ENCODE peak calls at places on chromosomes 4 and X, in four cellular contexts. O is PC-3, J is GM23338, L is HCT116. K is an unnamed sample.

GRCh38 chr4:128166982-128167381 is 105.9 kb downstream of the LARP1B start:
- DNase-seq in O (no peak), J (no peak), L (no peak), K (no peak)

GRCh38 chrX:132622130-132622529 is 133.3 kb upstream of the MBNL3 start:
- DNase-seq in J (no peak), O (peak), L (peak), K (peak)

GRCh38 chr4:143375326-143376073 is 38.8 kb downstream of the GAB1 start:
- DNase-seq in J (peak), L (peak), O (peak), K (peak)

GRCh38 chr4:56211202-56211601 is 176.1 kb downstream of the AASDH start:
- DNase-seq in L (no peak), O (no peak), J (no peak), K (no peak)

GRCh38 chr4:87196146-87196545 is 24.3 kb downstream of the KLHL8 start:
- DNase-seq in J (no peak), L (no peak), O (no peak), K (no peak)

GRCh38 chr4:116070283-116070682 is 956.9 kb upstream of the NDST4 start:
- DNase-seq in L (no peak), O (peak), J (no peak), K (peak)

GRCh38 chr4:33411182-33411581 is 2691.0 kb downstream of the PCDH7 start:
- DNase-seq in O (peak), J (no peak), L (peak), K (peak)

GRCh38 chr4:99810536-99810935 is 6.1 kb upstream of the DAPP1 start:
- DNase-seq in L (no peak), O (no peak), J (no peak), K (no peak)

GRCh38 chrX:84339507-84340364 is 151.7 kb upstream of the RPS6KA6 start:
- DNase-seq in J (peak), L (no peak), O (peak), K (peak)

GRCh38 chr4:94036964-94037363 is 170.7 kb upstream of the SMARCAD1 start:
- DNase-seq in J (peak), L (no peak), O (no peak), K (peak)

GRCh38 chrX:80808854-80809493 is 703 bp downstream of the BRWD3 start:
- DNase-seq in L (no peak), O (peak), J (peak), K (peak)

GRCh38 chr4:8552024-8552423 is 28.2 kb upstream of the GPR78 start:
- DNase-seq in L (no peak), O (no peak), J (no peak), K (no peak)

GRCh38 chr4:52643846-52644245 is 15.3 kb downstream of the USP46 start:
- DNase-seq in O (peak), J (no peak), L (peak), K (peak)

GRCh38 chr4:80202190-80202711 is 4.9 kb downstream of the PRDM8 start:
- DNase-seq in L (no peak), J (peak), O (peak), K (peak)

GRCh38 chr4:152920768-152921167 is 15.4 kb upstream of the FHDC1 start:
- DNase-seq in J (peak), O (peak), L (peak), K (no peak)

GRCh38 chr4:17889692-17890091 is 78.9 kb downstream of the NCAPG start:
- DNase-seq in L (no peak), O (no peak), J (no peak), K (no peak)

GRCh38 chrX:63350551-63350950 is 581 bp downstream of the SPIN4 start:
- DNase-seq in O (peak), L (no peak), J (peak), K (peak)

GRCh38 chr4:6272863-6273660 is 3.4 kb downstream of the WFS1 start:
- DNase-seq in L (no peak), J (no peak), O (peak), K (peak)

GRCh38 chrX:100649550-100650356 is 5.8 kb downstream of the SRPX2 start:
- DNase-seq in L (no peak), J (no peak), O (peak), K (peak)

GRCh38 chrX:100645106-100645505 is 1.1 kb downstream of the SRPX2 start:
- DNase-seq in L (no peak), J (no peak), O (peak), K (peak)

GRCh38 chrX:100648601-100649417 is 4.8 kb downstream of the SRPX2 start:
- DNase-seq in O (peak), L (no peak), J (peak), K (peak)

GRCh38 chrX:100647095-100647494 is 3.1 kb downstream of the SRPX2 start:
- DNase-seq in L (no peak), O (no peak), J (no peak), K (peak)

GRCh38 chrX:100647739-100648138 is 3.7 kb downstream of the SRPX2 start:
- DNase-seq in L (no peak), J (no peak), O (peak), K (peak)
- H3K27ac ChIP-seq in L (no peak), J (no peak), O (peak), K (peak)

GRCh38 chrX:48896611-48897011 is 957 bp downstream of the TIMM17B start:
- DNase-seq in L (no peak), O (no peak), J (peak), K (peak)
- TF ChIP-seq EZH2phosphoT487 in L (no peak), O (no peak), J (no peak), K (no peak)

DNA sequence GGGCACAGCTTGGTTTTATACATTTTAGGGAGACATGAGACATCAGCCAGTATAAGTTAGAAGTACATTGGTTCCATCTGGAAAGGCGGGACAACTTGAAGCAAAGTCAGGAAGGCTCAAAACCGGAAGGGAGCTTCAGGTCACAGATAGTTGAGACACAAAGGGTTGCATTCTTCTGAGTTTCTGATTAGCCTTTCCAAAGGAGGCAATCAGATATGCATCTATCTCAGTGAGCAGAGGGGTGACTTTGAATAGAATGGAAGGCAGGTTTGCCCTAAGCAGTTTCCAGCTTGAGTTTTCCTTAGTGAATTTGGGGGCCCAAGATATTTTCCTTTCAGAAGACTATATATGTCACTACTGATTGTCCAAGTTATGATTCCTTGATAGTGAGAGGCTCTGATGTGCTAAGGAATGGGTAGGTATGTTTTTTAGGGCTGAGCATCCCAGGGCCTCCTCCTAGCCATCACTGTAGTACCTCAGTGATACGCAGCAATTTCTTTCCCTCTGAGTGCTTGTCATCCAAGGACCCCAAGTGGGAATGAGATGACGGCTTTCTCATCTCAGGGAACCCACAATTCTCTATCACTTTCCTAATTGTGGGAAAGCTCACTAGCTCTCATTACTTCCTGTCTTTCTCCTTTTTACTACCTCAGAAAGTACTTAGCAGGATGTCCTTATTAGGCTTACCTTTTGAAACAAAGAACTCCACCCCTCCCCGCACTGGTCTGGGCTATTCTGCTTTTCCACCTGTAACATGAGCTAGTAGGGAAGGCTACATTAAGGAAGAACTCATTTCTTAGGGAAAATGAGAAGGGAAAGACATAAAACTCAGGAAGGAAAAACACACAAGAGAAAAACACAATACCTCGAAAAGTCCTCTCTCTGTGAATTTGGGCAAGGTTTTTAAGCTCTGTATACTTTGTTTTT is 632.7 kb downstream of the RAPGEF2 start:
- DNase-seq in L (no peak), J (peak), O (no peak), K (no peak)
- H3K27ac ChIP-seq in L (no peak), J (peak), O (no peak), K (no peak)

GRCh38 chr4:180150818-180151217 is 2092.4 kb upstream of the TENM3 start:
- DNase-seq in J (peak), O (peak), L (peak), K (peak)

GRCh38 chr4:180152831-180153230 is 2090.4 kb upstream of the TENM3 start:
- DNase-seq in J (no peak), L (no peak), O (no peak), K (no peak)

GRCh38 chr4:180153587-180153986 is 2089.6 kb upstream of the TENM3 start:
- DNase-seq in L (no peak), J (no peak), O (no peak), K (no peak)

GRCh38 chr4:180148737-180149136 is 2094.5 kb upstream of the TENM3 start:
- DNase-seq in J (no peak), L (no peak), O (no peak), K (no peak)
- TF ChIP-seq EZH2phosphoT487 in J (no peak), L (no peak), O (no peak), K (no peak)